ENCODE peak calls at places on chromosome 3, in five cellular contexts. V is naive thymus-derived CD4-positive, alpha-beta T cell; X is islet precursor cell; I is AG10803; W is sigmoid colon. Q is an unnamed sample.

GRCh38 chr3:126554560-126555525 is 3.9 kb downstream of the C3orf22 start:
- DNase-seq in I (no peak), W (peak; percentile 44), V (no peak), X (peak; percentile 43), Q (no peak)

GRCh38 chr3:195859846-195860411 is 48.2 kb upstream of the MUC4 start:
- DNase-seq in W (no peak), I (no peak), X (no peak), V (no peak), Q (peak; percentile 53)

GRCh38 chr3:33456756-33457155 is 16.6 kb upstream of the UBP1 start:
- DNase-seq in I (no peak), V (no peak), X (no peak), W (no peak), Q (no peak)

GRCh38 chr3:17431004-17431403 is 311.4 kb downstream of the TBC1D5 start:
- DNase-seq in W (no peak), V (no peak), X (no peak), I (peak; percentile 46), Q (peak; percentile 42)

GRCh38 chr3:76040946-76041345 is 255.6 kb upstream of the ZNF717 start:
- DNase-seq in W (no peak), X (no peak), V (no peak), I (peak; percentile 52), Q (no peak)

GRCh38 chr3:99875925-99876781 is 58.5 kb downstream of the CMSS1 start:
- DNase-seq in V (peak; percentile 70), I (peak; percentile 70), W (peak; percentile 93), X (peak; percentile 92), Q (peak; percentile 95)

GRCh38 chr3:195209836-195210551 is 61.0 kb downstream of the XXYLT1 start:
- DNase-seq in X (no peak), W (peak; percentile 90), V (no peak), I (peak; percentile 78), Q (no peak)

GRCh38 chr3:109687626-109688025 is 350.3 kb upstream of the DPPA4 start:
- DNase-seq in W (no peak), V (no peak), X (no peak), I (peak; percentile 6), Q (peak; percentile 3)

GRCh38 chr3:188106454-188106853 is 47.5 kb upstream of the LPP start:
- DNase-seq in W (no peak), X (no peak), I (no peak), V (no peak), Q (no peak)

GRCh38 chr3:142896201-142896755 is 7.4 kb upstream of the PCOLCE2 start:
- DNase-seq in X (peak; percentile 90), W (no peak), V (no peak), I (peak; percentile 80), Q (peak; percentile 41)

GRCh38 chr3:153513236-153513635 is 351.2 kb downstream of the RAP2B start:
- DNase-seq in X (no peak), I (peak; percentile 8), V (peak; percentile 21), W (no peak), Q (peak; percentile 58)

GRCh38 chr3:40996382-40996781 is 202.9 kb upstream of the CTNNB1 start:
- DNase-seq in I (no peak), X (peak; percentile 88), V (no peak), W (no peak), Q (peak; percentile 81)

GRCh38 chr3:53196575-53197407 is 35.8 kb downstream of the PRKCD start:
- DNase-seq in I (peak; percentile 49), V (no peak), W (no peak), X (peak; percentile 71), Q (peak; percentile 96)

GRCh38 chr3:133303430-133303829 is 96.4 kb upstream of the BFSP2 start:
- DNase-seq in I (no peak), W (no peak), V (no peak), X (no peak), Q (no peak)

GRCh38 chr3:126100688-126101301 is 16.9 kb upstream of the SLC41A3 start:
- DNase-seq in X (no peak), V (no peak), I (peak; percentile 59), W (peak; percentile 54), Q (no peak)

GRCh38 chr3:133437391-133438093 is 37.7 kb downstream of the BFSP2 start:
- DNase-seq in I (peak; percentile 33), V (no peak), X (no peak), W (no peak), Q (no peak)

GRCh38 chr3:108089544-108089943 is 1.3 kb downstream of the CD47 start:
- DNase-seq in W (no peak), V (no peak), X (no peak), I (no peak), Q (peak; percentile 23)

GRCh38 chr3:169389211-169389924 is 274.1 kb downstream of the MECOM start:
- DNase-seq in I (no peak), V (no peak), X (no peak), W (no peak), Q (peak; percentile 10)

GRCh38 chr3:173977747-173978146 is 580.2 kb downstream of the NLGN1 start:
- DNase-seq in I (peak; percentile 59), X (no peak), V (no peak), W (no peak), Q (peak; percentile 13)

GRCh38 chr3:43247556-43248186 is 38.7 kb upstream of the SNRK start:
- DNase-seq in X (no peak), I (no peak), W (no peak), V (no peak), Q (no peak)